ENCODE peak calls at places on chromosomes 5 and 9, in ten cellular contexts. D, E, V, C, B, O, Q, R, Y and F are unnamed samples.

GRCh38 chr5:139783436-139783955 is 12.1 kb upstream of the PSD2 start:
- DNase-seq in D (no peak), E (no peak), V (no peak), C (no peak), B (no peak), O (no peak), Q (no peak), R (no peak), Y (no peak), F (no peak)

GRCh38 chr9:121073038-121073437 is 1.7 kb upstream of the CNTRL start:
- DNase-seq in D (peak; percentile 72), E (no peak), V (peak; percentile 71), C (no peak), B (peak; percentile 22), O (peak; percentile 27), Q (peak; percentile 61), R (peak; percentile 95), Y (no peak), F (no peak)

GRCh38 chr5:1800470-1801060 is 642 bp upstream of the NDUFS6 start:
- DNase-seq in D (no peak), E (no peak), V (no peak), C (peak; percentile 42), B (peak; percentile 11), O (no peak), Q (no peak), R (peak; percentile 24), Y (no peak), F (no peak)

GRCh38 chr5:68334550-68334880 is 119.0 kb downstream of the PIK3R1 start:
- DNase-seq in D (no peak), E (no peak), V (no peak), C (no peak), B (no peak), O (no peak), Q (no peak), R (no peak), Y (no peak), F (no peak)

GRCh38 chr9:5620494-5620893 is 8.4 kb upstream of the RIC1 start:
- DNase-seq in D (no peak), E (no peak), V (no peak), C (no peak), B (peak; percentile 59), O (no peak), Q (no peak), R (no peak), Y (no peak), F (peak; percentile 52)

GRCh38 chr5:1255081-1255561 is 29.9 kb downstream of the SLC6A18 start:
- DNase-seq in D (no peak), E (no peak), V (no peak), C (peak; percentile 9), B (no peak), O (no peak), Q (no peak), R (no peak), Y (no peak), F (no peak)

GRCh38 chr9:78032599-78033457 is 1.2 kb upstream of the GNAQ start:
- DNase-seq in D (no peak), E (no peak), V (no peak), C (no peak), B (no peak), O (no peak), Q (no peak), R (no peak), Y (no peak), F (no peak)

GRCh38 chr5:110757118-110757729 is 18.4 kb downstream of the SLC25A46 start:
- DNase-seq in D (no peak), E (no peak), V (peak; percentile 42), C (peak; percentile 73), B (peak; percentile 84), O (peak; percentile 4), Q (no peak), R (peak; percentile 72), Y (peak; percentile 38), F (peak; percentile 17)

GRCh38 chr5:64814073-64814472 is 45.3 kb downstream of the CWC27 start:
- DNase-seq in D (no peak), E (no peak), V (no peak), C (peak; percentile 70), B (no peak), O (no peak), Q (no peak), R (no peak), Y (no peak), F (no peak)

GRCh38 chr5:9057406-9058000 is 488.4 kb downstream of the SEMA5A start:
- DNase-seq in D (no peak), E (no peak), V (no peak), C (no peak), B (no peak), O (no peak), Q (no peak), R (no peak), Y (no peak), F (no peak)

GRCh38 chr9:12933957-12934356 is 159.1 kb downstream of the LURAP1L start:
- DNase-seq in D (no peak), E (no peak), V (peak; percentile 76), C (no peak), B (peak; percentile 50), O (no peak), Q (no peak), R (no peak), Y (peak; percentile 61), F (no peak)

GRCh38 chr5:115738807-115739206 is 77.7 kb downstream of the CDO1 start:
- DNase-seq in D (no peak), E (no peak), V (no peak), C (no peak), B (no peak), O (no peak), Q (no peak), R (no peak), Y (no peak), F (peak; percentile 2)

GRCh38 chr5:57102905-57103255 is 71.0 kb upstream of the GPBP1 start:
- DNase-seq in D (no peak), E (no peak), V (no peak), C (no peak), B (no peak), O (no peak), Q (no peak), R (no peak), Y (no peak), F (no peak)

GRCh38 chr5:164191240-164191639 is 685.8 kb downstream of the MAT2B start:
- DNase-seq in D (no peak), E (no peak), V (peak; percentile 12), C (no peak), B (peak; percentile 78), O (peak; percentile 50), Q (no peak), R (peak; percentile 67), Y (no peak), F (peak; percentile 94)

GRCh38 chr9:113417370-113417769 is 6.8 kb downstream of the C9orf43 start:
- DNase-seq in D (no peak), E (no peak), V (no peak), C (no peak), B (no peak), O (no peak), Q (no peak), R (no peak), Y (no peak), F (no peak)

DNA sequence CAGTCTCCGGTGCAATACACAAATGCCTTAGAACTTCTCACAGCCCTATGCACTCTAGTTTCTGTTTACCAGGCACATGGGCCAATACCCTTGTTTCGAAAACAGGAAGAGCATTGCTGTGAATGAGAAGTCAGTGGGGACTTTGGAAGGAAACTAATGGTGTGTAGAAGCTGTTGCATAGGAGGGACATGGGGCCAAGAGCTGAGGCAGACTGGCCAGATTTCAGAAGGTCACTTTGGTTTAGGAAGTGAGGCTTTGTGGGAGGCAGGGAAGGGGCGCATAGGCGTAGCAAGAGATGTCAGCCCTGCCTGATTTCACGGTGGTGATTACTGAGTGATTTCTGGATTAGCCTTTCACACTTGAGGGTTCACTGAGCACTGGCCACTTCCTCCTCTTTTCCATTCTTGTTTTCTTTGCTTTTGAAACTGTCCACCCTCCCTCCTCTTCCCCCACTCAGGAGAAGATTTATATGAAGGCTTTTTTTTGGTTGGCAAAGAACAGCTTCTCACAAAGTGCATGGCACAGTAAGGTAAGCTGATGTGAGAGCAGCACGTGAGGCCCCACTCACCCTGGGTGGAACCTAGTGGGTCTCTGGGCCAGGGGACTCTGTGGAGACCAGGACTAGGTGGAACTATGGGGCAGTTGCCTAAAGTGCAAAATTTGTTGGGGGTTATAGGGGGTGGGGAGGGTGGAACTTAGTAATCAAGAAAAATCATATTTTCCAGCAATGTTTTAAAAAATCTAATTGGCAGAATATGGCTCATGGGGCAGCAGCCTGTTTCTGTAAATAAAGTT is 6.1 kb upstream of the TMEM252 start:
- DNase-seq in D (no peak), E (no peak), V (no peak), C (peak; percentile 92), B (no peak), O (no peak), Q (no peak), R (peak; percentile 48), Y (no peak), F (no peak)
- H3K4me3 ChIP-seq in D (no peak overlapping the region), E (no peak overlapping the region), V (no peak overlapping the region), C (peak overlapping the region; percentile 39), B (no peak overlapping the region), O (no peak overlapping the region), Q (no peak overlapping the region), R (no peak overlapping the region), Y (no peak overlapping the region), F (no peak overlapping the region)

GRCh38 chr9:93085676-93086075 is 10.3 kb upstream of the CARD19 start:
- DNase-seq in D (no peak), E (no peak), V (no peak), C (no peak), B (no peak), O (no peak), Q (no peak), R (no peak), Y (no peak), F (no peak)
- TF ChIP-seq CTCF in D (no peak), E (no peak), V (no peak), C (no peak), B (no peak), O (no peak), Q (no peak), R (no peak), Y (no peak), F (no peak)

GRCh38 chr5:169978744-169979143 is 1.6 kb downstream of the INSYN2B start:
- DNase-seq in D (no peak), E (no peak), V (no peak), C (no peak), B (no peak), O (no peak), Q (no peak), R (no peak), Y (no peak), F (no peak)

GRCh38 chr5:169979871-169980270 is 424 bp downstream of the INSYN2B start:
- DNase-seq in D (no peak), E (no peak), V (no peak), C (no peak), B (no peak), O (no peak), Q (no peak), R (no peak), Y (no peak), F (no peak)

GRCh38 chr5:169980418-169981053 is at the start of gene INSYN2B:
- DNase-seq in D (peak; percentile 47), E (peak; percentile 44), V (peak; percentile 83), C (peak; percentile 47), B (peak; percentile 88), O (peak; percentile 74), Q (no peak), R (peak; percentile 91), Y (peak; percentile 66), F (peak; percentile 48)
- H3K4me3 ChIP-seq in D (no peak within 1 kb of the TSS), E (no peak within 1 kb of the TSS), V (peak within 1 kb of the TSS; percentile 85), C (no peak within 1 kb of the TSS), B (peak within 1 kb of the TSS; percentile 78), O (no peak within 1 kb of the TSS), Q (no peak within 1 kb of the TSS), R (peak within 1 kb of the TSS; percentile 40), Y (peak within 1 kb of the TSS; percentile 56), F (no peak within 1 kb of the TSS)

GRCh38 chr5:108094808-108095207 is 287.1 kb downstream of the FBXL17 start:
- DNase-seq in D (no peak), E (no peak), V (no peak), C (no peak), B (no peak), O (no peak), Q (no peak), R (no peak), Y (no peak), F (no peak)

GRCh38 chr5:108093186-108093585 is 288.7 kb downstream of the FBXL17 start:
- DNase-seq in D (no peak), E (no peak), V (no peak), C (peak; percentile 27), B (peak; percentile 55), O (no peak), Q (no peak), R (peak; percentile 34), Y (no peak), F (no peak)
- TF ChIP-seq CTCF in D (no peak), E (no peak), V (peak; percentile 26), C (peak; percentile 18), B (peak; percentile 77), O (peak; percentile 9), Q (no peak), R (peak; percentile 53), Y (peak; percentile 52), F (peak; percentile 26)